ENCODE peak calls at places on chromosomes 12 and 14, in five cellular contexts. One of them, this sample, is unnamed.

GRCh38 chr14:55411426-55412389 is at the start of gene ATG14:
- DNase-seq in uterus: peak
- DNase-seq in retinal pigment epithelial cell: peak
- DNase-seq in fibroblast of the aortic adventitia: peak
- DNase-seq in MM.1S: peak
- DNase-seq in this sample: peak

GRCh38 chr12:54497883-54498282 is 331 bp downstream of the NCKAP1L start:
- DNase-seq in uterus: no peak
- DNase-seq in retinal pigment epithelial cell: no peak
- DNase-seq in fibroblast of the aortic adventitia: no peak
- DNase-seq in MM.1S: peak
- DNase-seq in this sample: no peak

GRCh38 chr14:100049220-100049619 is 16.0 kb upstream of the EVL start:
- DNase-seq in uterus: peak
- DNase-seq in retinal pigment epithelial cell: no peak
- DNase-seq in fibroblast of the aortic adventitia: peak
- DNase-seq in MM.1S: no peak
- DNase-seq in this sample: no peak

GRCh38 chr14:29645117-29645516 is 282.5 kb downstream of the PRKD1 start:
- DNase-seq in uterus: no peak
- DNase-seq in retinal pigment epithelial cell: no peak
- DNase-seq in fibroblast of the aortic adventitia: no peak
- DNase-seq in MM.1S: no peak
- DNase-seq in this sample: no peak

GRCh38 chr12:113097716-113098427 is 37.7 kb downstream of the RASAL1 start:
- DNase-seq in uterus: no peak
- DNase-seq in retinal pigment epithelial cell: no peak
- DNase-seq in fibroblast of the aortic adventitia: peak
- DNase-seq in MM.1S: no peak
- DNase-seq in this sample: no peak

GRCh38 chr12:4555804-4556203 is 6.2 kb upstream of the DYRK4 start:
- DNase-seq in uterus: no peak
- DNase-seq in retinal pigment epithelial cell: no peak
- DNase-seq in fibroblast of the aortic adventitia: peak
- DNase-seq in MM.1S: no peak
- DNase-seq in this sample: no peak

GRCh38 chr12:49365542-49365941 is 1.7 kb upstream of the SPATS2 start:
- DNase-seq in uterus: no peak
- DNase-seq in retinal pigment epithelial cell: no peak
- DNase-seq in fibroblast of the aortic adventitia: peak
- DNase-seq in MM.1S: no peak
- DNase-seq in this sample: no peak

GRCh38 chr12:130971871-130972588 is 18.3 kb downstream of the ADGRD1 start:
- DNase-seq in uterus: no peak
- DNase-seq in retinal pigment epithelial cell: no peak
- DNase-seq in fibroblast of the aortic adventitia: no peak
- DNase-seq in MM.1S: no peak
- DNase-seq in this sample: no peak

GRCh38 chr12:96770239-96770780 is 136.7 kb upstream of the NEDD1 start:
- DNase-seq in uterus: no peak
- DNase-seq in retinal pigment epithelial cell: no peak
- DNase-seq in fibroblast of the aortic adventitia: no peak
- DNase-seq in MM.1S: no peak
- DNase-seq in this sample: no peak

GRCh38 chr12:105084251-105085250 is at the start of gene ALDH1L2:
- DNase-seq in uterus: peak
- DNase-seq in retinal pigment epithelial cell: no peak
- DNase-seq in fibroblast of the aortic adventitia: peak
- DNase-seq in MM.1S: peak
- DNase-seq in this sample: no peak

GRCh38 chr14:96267916-96268315 is 11.9 kb downstream of the BDKRB1 start:
- DNase-seq in uterus: no peak
- DNase-seq in retinal pigment epithelial cell: no peak
- DNase-seq in fibroblast of the aortic adventitia: no peak
- DNase-seq in MM.1S: no peak
- DNase-seq in this sample: no peak

GRCh38 chr12:54044425-54045093 is 9.1 kb upstream of the HOXC4 start:
- DNase-seq in uterus: no peak
- DNase-seq in retinal pigment epithelial cell: no peak
- DNase-seq in fibroblast of the aortic adventitia: no peak
- DNase-seq in MM.1S: no peak
- DNase-seq in this sample: no peak

GRCh38 chr14:77099425-77100167 is 1.5 kb downstream of the CIPC start:
- DNase-seq in uterus: no peak
- DNase-seq in retinal pigment epithelial cell: peak
- DNase-seq in fibroblast of the aortic adventitia: peak
- DNase-seq in MM.1S: no peak
- DNase-seq in this sample: no peak

GRCh38 chr14:29548948-29549370 is 378.7 kb downstream of the PRKD1 start:
- DNase-seq in uterus: no peak
- DNase-seq in retinal pigment epithelial cell: peak
- DNase-seq in fibroblast of the aortic adventitia: peak
- DNase-seq in MM.1S: peak
- DNase-seq in this sample: no peak

GRCh38 chr12:106982229-106982628 is 4.7 kb downstream of the MTERF2 start:
- DNase-seq in uterus: no peak
- DNase-seq in retinal pigment epithelial cell: no peak
- DNase-seq in fibroblast of the aortic adventitia: no peak
- DNase-seq in MM.1S: no peak
- DNase-seq in this sample: no peak

GRCh38 chr12:58814036-58814435 is 106.3 kb downstream of the LRIG3 start:
- DNase-seq in uterus: no peak
- DNase-seq in retinal pigment epithelial cell: no peak
- DNase-seq in fibroblast of the aortic adventitia: peak
- DNase-seq in MM.1S: no peak
- DNase-seq in this sample: no peak

GRCh38 chr14:96962337-96962736 is 165.2 kb downstream of the VRK1 start:
- DNase-seq in uterus: no peak
- DNase-seq in retinal pigment epithelial cell: no peak
- DNase-seq in fibroblast of the aortic adventitia: no peak
- DNase-seq in MM.1S: no peak
- DNase-seq in this sample: no peak

GRCh38 chr14:31414190-31414833 is 6.0 kb downstream of the HEATR5A start:
- DNase-seq in uterus: no peak
- DNase-seq in retinal pigment epithelial cell: no peak
- DNase-seq in fibroblast of the aortic adventitia: peak
- DNase-seq in MM.1S: no peak
- DNase-seq in this sample: no peak

GRCh38 chr14:47675489-47676300 is at the start of gene MDGA2:
- DNase-seq in uterus: no peak
- DNase-seq in retinal pigment epithelial cell: no peak
- DNase-seq in fibroblast of the aortic adventitia: no peak
- DNase-seq in MM.1S: no peak
- DNase-seq in this sample: no peak

GRCh38 chr14:63438065-63438757 is 105.0 kb downstream of the PPP2R5E start:
- DNase-seq in uterus: peak
- DNase-seq in retinal pigment epithelial cell: peak
- DNase-seq in fibroblast of the aortic adventitia: peak
- DNase-seq in MM.1S: peak
- DNase-seq in this sample: peak

GRCh38 chr12:64299628-64300027 is 77.5 kb upstream of the KICS2 start:
- DNase-seq in uterus: no peak
- DNase-seq in retinal pigment epithelial cell: no peak
- DNase-seq in fibroblast of the aortic adventitia: no peak
- DNase-seq in MM.1S: no peak
- DNase-seq in this sample: no peak

GRCh38 chr14:89571502-89571901 is 154.5 kb upstream of the FOXN3 start:
- DNase-seq in uterus: no peak
- DNase-seq in retinal pigment epithelial cell: no peak
- DNase-seq in fibroblast of the aortic adventitia: no peak
- DNase-seq in MM.1S: no peak
- DNase-seq in this sample: no peak

GRCh38 chr12:82425241-82425640 is 66.9 kb downstream of the METTL25 start:
- DNase-seq in uterus: no peak
- DNase-seq in retinal pigment epithelial cell: peak
- DNase-seq in fibroblast of the aortic adventitia: peak
- DNase-seq in MM.1S: no peak
- DNase-seq in this sample: no peak

GRCh38 chr14:35114036-35114435 is 7.8 kb downstream of the PPP2R3C start:
- DNase-seq in uterus: no peak
- DNase-seq in retinal pigment epithelial cell: no peak
- DNase-seq in fibroblast of the aortic adventitia: no peak
- DNase-seq in MM.1S: no peak
- DNase-seq in this sample: no peak

GRCh38 chr14:50047274-50047676 is 69.1 kb downstream of the VCPKMT start:
- DNase-seq in uterus: no peak
- DNase-seq in retinal pigment epithelial cell: no peak
- DNase-seq in fibroblast of the aortic adventitia: no peak
- DNase-seq in MM.1S: no peak
- DNase-seq in this sample: no peak

GRCh38 chr12:6959376-6960290 is 8.5 kb downstream of the PTPN6 start:
- DNase-seq in uterus: no peak
- DNase-seq in retinal pigment epithelial cell: no peak
- DNase-seq in fibroblast of the aortic adventitia: no peak
- DNase-seq in MM.1S: no peak
- DNase-seq in this sample: no peak

GRCh38 chr12:6957151-6957701 is 6.1 kb downstream of the PTPN6 start:
- DNase-seq in uterus: no peak
- DNase-seq in retinal pigment epithelial cell: no peak
- DNase-seq in fibroblast of the aortic adventitia: no peak
- DNase-seq in MM.1S: no peak
- DNase-seq in this sample: no peak

GRCh38 chr12:6956332-6956727 is 5.2 kb downstream of the PTPN6 start:
- DNase-seq in uterus: no peak
- DNase-seq in retinal pigment epithelial cell: no peak
- DNase-seq in fibroblast of the aortic adventitia: no peak
- DNase-seq in MM.1S: no peak
- DNase-seq in this sample: no peak

GRCh38 chr12:6958609-6959375 is 7.6 kb downstream of the PTPN6 start:
- DNase-seq in uterus: no peak
- DNase-seq in retinal pigment epithelial cell: no peak
- DNase-seq in fibroblast of the aortic adventitia: no peak
- DNase-seq in MM.1S: peak
- DNase-seq in this sample: no peak

GRCh38 chr12:6957741-6958608 is 6.8 kb downstream of the PTPN6 start:
- DNase-seq in uterus: no peak
- DNase-seq in retinal pigment epithelial cell: no peak
- DNase-seq in fibroblast of the aortic adventitia: no peak
- DNase-seq in MM.1S: no peak
- DNase-seq in this sample: no peak
- H3K4me3 ChIP-seq in uterus: no peak
- H3K4me3 ChIP-seq in retinal pigment epithelial cell: no peak
- H3K4me3 ChIP-seq in fibroblast of the aortic adventitia: no peak
- H3K4me3 ChIP-seq in MM.1S: peak
- H3K4me3 ChIP-seq in this sample: no peak

GRCh38 chr12:89353823-89354629 is 1.7 kb upstream of the DUSP6 start:
- DNase-seq in uterus: peak
- DNase-seq in retinal pigment epithelial cell: no peak
- DNase-seq in fibroblast of the aortic adventitia: peak
- DNase-seq in MM.1S: peak
- DNase-seq in this sample: no peak
- TF ChIP-seq CTCF in uterus: no peak
- TF ChIP-seq CTCF in retinal pigment epithelial cell: no peak
- TF ChIP-seq CTCF in fibroblast of the aortic adventitia: no peak
- TF ChIP-seq CTCF in MM.1S: no peak
- TF ChIP-seq CTCF in this sample: no peak

GRCh38 chr12:31588976-31589375 is 2.0 kb downstream of the DENND5B start:
- DNase-seq in uterus: no peak
- DNase-seq in retinal pigment epithelial cell: no peak
- DNase-seq in fibroblast of the aortic adventitia: peak
- DNase-seq in MM.1S: no peak
- DNase-seq in this sample: no peak
- H3K4me3 ChIP-seq in uterus: peak
- H3K4me3 ChIP-seq in retinal pigment epithelial cell: peak
- H3K4me3 ChIP-seq in fibroblast of the aortic adventitia: peak
- H3K4me3 ChIP-seq in MM.1S: peak
- H3K4me3 ChIP-seq in this sample: peak

DNA sequence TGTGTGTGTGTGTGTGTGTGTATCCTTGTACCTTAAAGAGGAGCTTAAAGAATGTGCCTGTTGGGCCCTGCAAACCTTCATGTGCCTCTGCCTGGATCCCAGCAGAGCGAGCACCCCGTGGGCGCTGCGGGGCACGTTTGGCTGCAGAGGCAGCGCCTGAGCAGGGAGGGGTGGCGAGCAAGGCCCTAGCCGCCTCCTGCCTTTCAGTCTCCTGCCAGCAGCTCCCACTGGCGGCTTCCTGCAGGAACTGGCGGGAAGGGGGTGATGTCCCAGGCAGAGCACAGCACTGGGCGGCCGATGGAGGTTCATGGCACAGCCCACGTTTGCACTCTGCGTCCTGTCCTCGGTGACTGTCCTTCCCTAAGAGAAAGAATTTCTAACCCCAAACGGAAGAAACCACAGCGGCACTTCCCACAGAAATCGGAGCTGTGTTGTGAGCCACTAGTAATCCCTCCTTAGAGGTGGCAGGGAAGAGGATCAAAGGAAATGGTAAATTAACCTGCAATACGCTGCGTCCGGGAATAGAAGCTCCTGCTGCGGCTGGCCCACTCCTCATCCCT is 19.8 kb downstream of the ZBTB42 start:
- DNase-seq in uterus: peak
- DNase-seq in retinal pigment epithelial cell: no peak
- DNase-seq in fibroblast of the aortic adventitia: peak
- DNase-seq in MM.1S: no peak
- DNase-seq in this sample: no peak
- TF ChIP-seq CTCF in uterus: peak
- TF ChIP-seq CTCF in retinal pigment epithelial cell: peak
- TF ChIP-seq CTCF in fibroblast of the aortic adventitia: peak
- TF ChIP-seq CTCF in MM.1S: no peak
- TF ChIP-seq CTCF in this sample: peak

DNA sequence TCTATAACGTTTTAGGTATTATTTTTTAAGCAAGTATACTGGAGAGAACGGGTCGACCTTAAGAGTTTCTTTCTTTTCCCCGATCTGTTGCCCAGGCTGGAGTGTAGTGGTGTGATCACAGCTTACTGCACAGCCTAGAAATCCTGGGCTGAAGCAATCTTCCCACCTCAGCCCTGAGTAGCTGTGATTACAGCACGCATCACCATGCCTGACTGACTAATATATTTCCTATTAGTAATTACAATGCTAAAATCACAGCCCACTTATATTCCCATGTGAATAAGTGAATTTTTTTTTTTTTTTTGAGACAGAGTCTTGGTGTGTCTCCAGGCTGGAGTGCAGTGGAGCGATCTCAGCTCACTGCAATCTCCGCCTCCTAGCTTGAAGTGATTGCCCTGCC is 50.4 kb downstream of the DICER1 start:
- DNase-seq in uterus: no peak
- DNase-seq in retinal pigment epithelial cell: no peak
- DNase-seq in fibroblast of the aortic adventitia: no peak
- DNase-seq in MM.1S: no peak
- DNase-seq in this sample: no peak
- H3K4me3 ChIP-seq in uterus: no peak
- H3K4me3 ChIP-seq in retinal pigment epithelial cell: no peak
- H3K4me3 ChIP-seq in fibroblast of the aortic adventitia: no peak
- H3K4me3 ChIP-seq in MM.1S: no peak
- H3K4me3 ChIP-seq in this sample: no peak

GRCh38 chr14:36241183-36241582 is 64.7 kb upstream of the PTCSC3 start:
- DNase-seq in uterus: no peak
- DNase-seq in retinal pigment epithelial cell: no peak
- DNase-seq in fibroblast of the aortic adventitia: no peak
- DNase-seq in MM.1S: no peak
- DNase-seq in this sample: no peak
- TF ChIP-seq CTCF in uterus: no peak
- TF ChIP-seq CTCF in retinal pigment epithelial cell: peak
- TF ChIP-seq CTCF in fibroblast of the aortic adventitia: no peak
- TF ChIP-seq CTCF in MM.1S: no peak
- TF ChIP-seq CTCF in this sample: no peak

GRCh38 chr12:116635487-116635886 is 76.3 kb downstream of the MAP1LC3B2 start:
- DNase-seq in uterus: no peak
- DNase-seq in retinal pigment epithelial cell: no peak
- DNase-seq in fibroblast of the aortic adventitia: no peak
- DNase-seq in MM.1S: no peak
- DNase-seq in this sample: no peak
- H3K4me3 ChIP-seq in uterus: no peak
- H3K4me3 ChIP-seq in retinal pigment epithelial cell: no peak
- H3K4me3 ChIP-seq in fibroblast of the aortic adventitia: no peak
- H3K4me3 ChIP-seq in MM.1S: no peak
- H3K4me3 ChIP-seq in this sample: no peak